ENCODE peak calls at places on chromosome 3, in five cellular contexts. D is astrocyte of the spinal cord; W is cardiac fibroblast; E is stimulated activated CD4-positive, alpha-beta T cell treated with anti-CD3 and anti-CD28 coated beads, Interleukin-2, amount 100 ng/mL, for 48 hours; T is foreskin fibroblast. N is an unnamed sample.

GRCh38 chr3:78823859-78824258 is 943.9 kb downstream of the ROBO1 start:
- DNase-seq in D (peak), W (peak), E (no peak), T (peak), N (peak)

GRCh38 chr3:48301814-48302194 is 31.7 kb downstream of the SPINK8 start:
- DNase-seq in D (no peak), W (peak), E (peak), T (peak), N (peak)

GRCh38 chr3:181712505-181713299 is 977 bp downstream of the SOX2 start:
- DNase-seq in D (peak), W (no peak), E (no peak), T (no peak), N (no peak)

GRCh38 chr3:113096158-113096893 is 105.5 kb downstream of the GTPBP8 start:
- DNase-seq in D (peak), W (peak), E (no peak), T (peak), N (peak)

GRCh38 chr3:167110906-167111305 is 269.2 kb downstream of the ZBBX start:
- DNase-seq in D (peak), W (peak), E (no peak), T (no peak), N (no peak)

GRCh38 chr3:82736696-82737277 is 975.3 kb upstream of the GBE1 start:
- DNase-seq in D (no peak), W (no peak), E (no peak), T (no peak), N (no peak)

GRCh38 chr3:14369675-14370669 is 32.4 kb upstream of the SLC6A6 start:
- DNase-seq in D (no peak), W (no peak), E (no peak), T (no peak), N (no peak)

GRCh38 chr3:66372681-66373350 is 128.0 kb downstream of the LRIG1 start:
- DNase-seq in D (no peak), W (peak), E (no peak), T (no peak), N (no peak)

GRCh38 chr3:58000306-58000705 is 7.9 kb upstream of the FLNB start:
- DNase-seq in D (no peak), W (no peak), E (no peak), T (no peak), N (no peak)

GRCh38 chr3:29203846-29204245 is 77.0 kb upstream of the RBMS3 start:
- DNase-seq in D (peak), W (peak), E (no peak), T (no peak), N (no peak)

N was measured in fibroblast of gingiva.